ENCODE peak calls at places on chromosome 9, in seven cellular contexts. L, A, S, D, C, W and Q are unnamed samples.

GRCh38 chr9:72807765-72808445 is 144.9 kb downstream of the ALDH1A1 start:
- DNase-seq in L (no peak), D (no peak), C (no peak), A (peak; percentile 4), S (peak; percentile 33), W (no peak), Q (no peak)

GRCh38 chr9:4590430-4591122 is 71.5 kb upstream of the PLPP6 start:
- DNase-seq in D (no peak), W (no peak), A (no peak), C (no peak), L (no peak), S (no peak), Q (no peak)

GRCh38 chr9:37197158-37198033 is 77.0 kb downstream of the ZCCHC7 start:
- DNase-seq in L (no peak), D (no peak), C (no peak), S (no peak), W (no peak), A (peak; percentile 52), Q (no peak)

GRCh38 chr9:20594521-20594920 is 27.8 kb downstream of the MLLT3 start:
- DNase-seq in D (no peak), A (no peak), S (no peak), L (no peak), W (no peak), C (no peak), Q (no peak)

GRCh38 chr9:110440161-110440560 is 102.5 kb upstream of the TXNDC8 start:
- DNase-seq in L (no peak), A (peak; percentile 90), D (no peak), C (no peak), S (no peak), W (no peak), Q (no peak)

GRCh38 chr9:13268469-13268868 is 11.0 kb downstream of the MPDZ start:
- DNase-seq in S (no peak), W (no peak), L (no peak), A (peak; percentile 62), D (no peak), C (no peak), Q (no peak)

GRCh38 chr9:132167192-132167591 is 5.3 kb downstream of the NTNG2 start:
- DNase-seq in W (no peak), S (no peak), L (no peak), C (no peak), A (no peak), D (no peak), Q (no peak)

GRCh38 chr9:26125693-26126092 is 447.4 kb upstream of the TUSC1 start:
- DNase-seq in L (no peak), A (no peak), W (no peak), C (no peak), S (no peak), D (no peak), Q (no peak)

GRCh38 chr9:70043689-70044449 is at the start of gene MAMDC2:
- DNase-seq in D (peak; percentile 76), W (peak; percentile 80), C (peak; percentile 69), L (peak; percentile 73), S (peak; percentile 76), A (peak; percentile 46), Q (no peak)

GRCh38 chr9:35604578-35605335 is at the start of gene TESK1:
- DNase-seq in C (peak; percentile 75), D (peak; percentile 78), S (peak; percentile 90), L (peak; percentile 64), W (peak; percentile 89), A (peak; percentile 65), Q (peak; percentile 90)

GRCh38 chr9:109857337-109857736 is 77.3 kb downstream of the PALM2AKAP2 start:
- DNase-seq in L (no peak), A (no peak), D (no peak), W (no peak), C (no peak), S (no peak), Q (no peak)

GRCh38 chr9:101675341-101675740 is 63.1 kb downstream of the GRIN3A start:
- DNase-seq in W (no peak), C (no peak), D (no peak), L (no peak), S (no peak), A (no peak), Q (no peak)

GRCh38 chr9:128067898-128068655 is at the start of gene SLC25A25:
- DNase-seq in L (peak; percentile 100), D (peak; percentile 100), S (peak; percentile 99), W (peak; percentile 100), A (peak; percentile 100), C (peak; percentile 100), Q (peak; percentile 100)

GRCh38 chr9:117466111-117466510 is 51.3 kb upstream of the ASTN2 start:
- DNase-seq in L (no peak), A (no peak), W (no peak), C (no peak), D (no peak), S (no peak), Q (no peak)

GRCh38 chr9:85941966-85942912 is 1.3 kb downstream of the NAA35 start:
- DNase-seq in D (no peak), C (no peak), A (peak; percentile 18), L (no peak), S (no peak), W (no peak), Q (peak; percentile 24)

GRCh38 chr9:8703904-8704303 is 904.3 kb upstream of the DMAC1 start:
- DNase-seq in A (no peak), D (no peak), C (no peak), L (no peak), W (no peak), S (no peak), Q (no peak)

GRCh38 chr9:120583958-120584369 is 4.0 kb upstream of the CDK5RAP2 start:
- DNase-seq in C (no peak), D (no peak), W (peak; percentile 68), S (peak; percentile 37), L (no peak), A (peak; percentile 92), Q (peak; percentile 83)

GRCh38 chr9:120579750-120580590 is at the start of gene CDK5RAP2:
- DNase-seq in A (peak; percentile 99), C (peak; percentile 95), S (peak; percentile 96), W (peak; percentile 97), L (peak; percentile 96), D (peak; percentile 93), Q (peak; percentile 98)

GRCh38 chr9:120578614-120579013 is 1.4 kb downstream of the CDK5RAP2 start:
- DNase-seq in A (no peak), L (no peak), C (no peak), W (no peak), S (no peak), D (no peak), Q (no peak)

GRCh38 chr9:120580591-120580896 is 577 bp upstream of the CDK5RAP2 start:
- DNase-seq in A (no peak), L (no peak), C (no peak), S (no peak), D (no peak), W (no peak), Q (no peak)

DNA sequence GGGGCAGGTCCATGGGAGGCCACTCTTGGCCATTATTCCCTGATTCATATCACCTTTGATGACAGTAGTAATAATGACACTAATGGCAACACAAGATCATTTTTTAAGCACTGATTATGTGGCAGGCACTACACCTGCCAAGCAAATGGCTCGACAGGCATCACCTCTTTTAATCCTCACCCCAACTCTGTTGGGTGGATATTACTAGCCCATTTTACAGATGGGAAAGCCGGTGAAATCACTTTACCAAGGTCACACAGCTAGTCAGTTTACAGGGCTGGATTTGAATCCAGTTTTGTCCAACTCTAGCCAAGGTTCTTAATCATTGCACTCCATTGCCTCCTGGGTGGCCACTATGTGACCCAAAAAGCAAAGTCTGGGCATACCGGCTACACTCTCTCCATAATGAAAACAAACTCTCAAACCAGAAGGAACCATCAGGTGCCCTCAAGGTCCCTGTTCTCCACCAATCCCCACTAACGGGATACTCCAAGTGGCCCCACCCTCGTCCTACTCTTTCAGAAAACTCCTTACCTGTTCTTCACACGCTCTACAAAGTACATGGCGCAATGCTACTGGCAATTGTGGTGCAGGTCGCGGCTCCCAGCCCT is 723 bp downstream of the CDK5RAP2 start:
- DNase-seq in C (no peak), A (no peak), D (no peak), L (no peak), W (no peak), S (no peak), Q (no peak)
- H3K27ac ChIP-seq in C (no peak overlapping the region), A (peak overlapping the region; percentile 75), D (peak overlapping the region; percentile 81), L (peak overlapping the region; percentile 62), W (peak overlapping the region; percentile 92), S (no peak overlapping the region), Q (peak overlapping the region; percentile 79)

DNA sequence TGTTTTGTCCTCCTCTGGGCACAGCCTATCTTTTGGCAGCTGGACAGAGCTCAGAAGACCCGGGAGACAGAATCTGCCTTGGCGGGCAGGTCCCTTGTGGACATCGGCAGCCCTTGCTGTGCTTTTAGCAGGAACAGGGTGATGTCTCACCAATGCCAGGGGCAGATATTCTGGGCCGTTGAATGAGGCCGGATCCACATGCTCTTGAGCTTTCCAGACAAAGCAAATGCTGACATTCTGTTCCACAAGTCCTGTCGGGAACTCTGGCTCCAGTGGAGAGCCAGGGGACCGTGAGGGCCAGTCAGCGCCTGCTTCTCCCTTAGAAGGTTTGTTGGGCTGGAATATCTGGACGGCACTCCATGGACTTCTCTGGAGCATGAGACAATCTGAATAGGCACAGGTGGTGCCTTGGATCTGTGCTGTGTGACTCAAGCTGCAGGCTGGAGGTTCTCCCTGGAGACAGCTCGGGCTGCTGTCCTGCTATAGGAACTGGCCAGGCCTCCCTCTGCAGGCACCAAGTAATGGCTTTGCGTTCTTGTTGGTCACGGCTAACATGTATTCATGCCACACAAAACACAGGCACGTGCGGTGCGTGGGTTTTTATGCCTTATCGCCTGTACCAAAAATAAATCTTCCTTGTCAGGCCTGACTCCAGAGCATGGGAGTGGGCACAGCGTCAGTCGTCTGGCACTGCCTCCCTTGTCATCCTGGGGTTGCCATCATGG is 80.3 kb downstream of the GADD45G start:
- DNase-seq in C (peak; percentile 40), L (no peak), S (no peak), W (peak; percentile 81), D (peak; percentile 49), A (no peak), Q (no peak)
- H3K4me1 ChIP-seq in C (peaks cover 21% of the 10 kb centered on the region), L (no peaks in the 10 kb centered on the region), S (peaks cover 5% of the 10 kb centered on the region), W (peaks cover 14% of the 10 kb centered on the region), D (peaks cover 24% of the 10 kb centered on the region), A (no peaks in the 10 kb centered on the region), Q (no peaks in the 10 kb centered on the region)

DNA sequence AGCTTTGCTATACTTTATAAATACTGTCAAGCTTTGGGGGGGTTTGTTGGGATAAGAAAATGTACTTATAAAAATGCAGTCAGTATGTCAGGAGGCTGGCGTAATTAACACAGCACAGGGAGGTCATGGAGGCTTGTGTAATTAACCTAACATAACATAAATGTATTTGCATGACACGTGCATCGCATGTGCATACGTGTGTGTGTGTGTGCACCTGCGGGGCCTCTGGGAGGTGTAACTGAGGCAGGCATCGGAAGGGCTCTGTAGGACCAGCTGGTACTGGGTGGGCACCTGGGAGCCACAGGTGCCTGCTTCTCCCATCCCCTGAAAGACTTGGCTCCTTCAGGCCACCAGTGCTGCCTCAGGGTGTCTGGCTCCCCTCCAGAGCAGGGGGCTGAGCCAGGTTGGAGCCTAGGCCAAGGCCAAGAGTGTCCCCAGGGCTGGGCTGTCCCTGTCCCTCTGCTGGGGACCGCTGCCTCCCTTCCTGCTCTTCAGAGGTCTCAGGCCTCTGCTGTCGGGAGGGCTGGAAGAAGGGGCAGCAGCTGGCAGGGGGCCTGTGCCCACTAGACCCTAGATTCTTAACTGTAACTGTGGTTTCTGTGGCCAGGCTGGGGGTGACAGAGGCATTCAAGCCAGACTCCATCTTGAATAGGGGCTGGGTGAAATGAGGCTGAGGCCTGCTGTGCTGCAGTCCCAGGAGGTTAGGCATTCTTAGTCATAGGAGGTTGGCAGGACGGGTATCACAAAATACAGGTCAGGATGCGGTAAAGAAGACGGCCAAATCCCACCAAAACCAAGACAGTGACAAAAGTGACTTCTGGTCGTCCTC is 9.0 kb downstream of the FCN2 start:
- DNase-seq in S (no peak), L (peak; percentile 9), W (no peak), D (no peak), C (no peak), A (no peak), Q (no peak)
- H3K27ac ChIP-seq in S (no peak overlapping the region), L (no peak overlapping the region), W (no peak overlapping the region), D (no peak overlapping the region), C (no peak overlapping the region), A (no peak overlapping the region), Q (no peak overlapping the region)

GRCh38 chr9:121185178-121185745 is 16.4 kb downstream of the RAB14 start:
- DNase-seq in C (no peak), D (no peak), S (no peak), W (no peak), L (no peak), A (no peak), Q (no peak)
- H3K4me1 ChIP-seq in C (peaks cover 2% of the 10 kb centered on the region), D (peaks cover 94% of the 10 kb centered on the region), S (no peaks in the 10 kb centered on the region), W (peaks cover 30% of the 10 kb centered on the region), L (no peaks in the 10 kb centered on the region), A (peaks cover 44% of the 10 kb centered on the region), Q (peaks cover 34% of the 10 kb centered on the region)